ENCODE peak calls at places on chromosome 14, in ten cellular contexts. One of them, this sample, is unnamed.

GRCh38 chr14:92729632-92730358 is 18.6 kb downstream of the LGMN start:
- DNase-seq in stimulated activated CD8-positive, alpha-beta memory T cell treated with anti-CD3 and anti-CD28 coated beads, Interleukin-12 subunit alpha, Interleukin-12 subunit beta, amount 100 ng/mL, for 1 hour: no peak
- DNase-seq in hypothalamus: no peak
- DNase-seq in naive thymus-derived CD4-positive, alpha-beta T cell: no peak
- DNase-seq in heart right ventricle: no peak
- DNase-seq in astrocyte of the spinal cord: peak; percentile 90
- DNase-seq in AG10803: peak; percentile 78
- DNase-seq in iris pigment epithelial cell: peak; percentile 97
- DNase-seq in activated T-helper 1 cell treated with Interleukin-2 at 50 U/mL for 16 hours: no peak
- DNase-seq in lower leg skin: no peak
- DNase-seq in this sample: no peak

GRCh38 chr14:37048666-37049071 is 123.7 kb downstream of the SLC25A21 start:
- DNase-seq in heart right ventricle: no peak
- DNase-seq in activated T-helper 1 cell treated with Interleukin-2 at 50 U/mL for 16 hours: no peak
- DNase-seq in AG10803: no peak
- DNase-seq in lower leg skin: no peak
- DNase-seq in iris pigment epithelial cell: peak; percentile 43
- DNase-seq in hypothalamus: no peak
- DNase-seq in astrocyte of the spinal cord: peak; percentile 50
- DNase-seq in naive thymus-derived CD4-positive, alpha-beta T cell: no peak
- DNase-seq in stimulated activated CD8-positive, alpha-beta memory T cell treated with anti-CD3 and anti-CD28 coated beads, Interleukin-12 subunit alpha, Interleukin-12 subunit beta, amount 100 ng/mL, for 1 hour: no peak
- DNase-seq in this sample: no peak

GRCh38 chr14:77124345-77125274 is 17.0 kb downstream of the ZDHHC22 start:
- DNase-seq in iris pigment epithelial cell: peak; percentile 32
- DNase-seq in lower leg skin: no peak
- DNase-seq in stimulated activated CD8-positive, alpha-beta memory T cell treated with anti-CD3 and anti-CD28 coated beads, Interleukin-12 subunit alpha, Interleukin-12 subunit beta, amount 100 ng/mL, for 1 hour: peak; percentile 20
- DNase-seq in heart right ventricle: peak; percentile 63
- DNase-seq in hypothalamus: peak; percentile 56
- DNase-seq in astrocyte of the spinal cord: peak; percentile 30
- DNase-seq in naive thymus-derived CD4-positive, alpha-beta T cell: peak; percentile 50
- DNase-seq in AG10803: no peak
- DNase-seq in activated T-helper 1 cell treated with Interleukin-2 at 50 U/mL for 16 hours: peak; percentile 72
- DNase-seq in this sample: peak; percentile 82

GRCh38 chr14:35631071-35631805 is 97.3 kb downstream of the INSM2 start:
- DNase-seq in naive thymus-derived CD4-positive, alpha-beta T cell: no peak
- DNase-seq in AG10803: no peak
- DNase-seq in iris pigment epithelial cell: peak; percentile 62
- DNase-seq in hypothalamus: no peak
- DNase-seq in stimulated activated CD8-positive, alpha-beta memory T cell treated with anti-CD3 and anti-CD28 coated beads, Interleukin-12 subunit alpha, Interleukin-12 subunit beta, amount 100 ng/mL, for 1 hour: no peak
- DNase-seq in activated T-helper 1 cell treated with Interleukin-2 at 50 U/mL for 16 hours: no peak
- DNase-seq in astrocyte of the spinal cord: no peak
- DNase-seq in heart right ventricle: no peak
- DNase-seq in lower leg skin: no peak
- DNase-seq in this sample: no peak

GRCh38 chr14:23572841-23573240 is 5.2 kb upstream of the AP1G2 start:
- DNase-seq in iris pigment epithelial cell: no peak
- DNase-seq in heart right ventricle: no peak
- DNase-seq in hypothalamus: no peak
- DNase-seq in astrocyte of the spinal cord: no peak
- DNase-seq in AG10803: no peak
- DNase-seq in lower leg skin: peak; percentile 76
- DNase-seq in stimulated activated CD8-positive, alpha-beta memory T cell treated with anti-CD3 and anti-CD28 coated beads, Interleukin-12 subunit alpha, Interleukin-12 subunit beta, amount 100 ng/mL, for 1 hour: no peak
- DNase-seq in naive thymus-derived CD4-positive, alpha-beta T cell: no peak
- DNase-seq in activated T-helper 1 cell treated with Interleukin-2 at 50 U/mL for 16 hours: no peak
- DNase-seq in this sample: no peak

GRCh38 chr14:37709419-37710195 is 114.2 kb downstream of the TTC6 start:
- DNase-seq in iris pigment epithelial cell: peak; percentile 41
- DNase-seq in hypothalamus: no peak
- DNase-seq in astrocyte of the spinal cord: peak; percentile 39
- DNase-seq in stimulated activated CD8-positive, alpha-beta memory T cell treated with anti-CD3 and anti-CD28 coated beads, Interleukin-12 subunit alpha, Interleukin-12 subunit beta, amount 100 ng/mL, for 1 hour: no peak
- DNase-seq in naive thymus-derived CD4-positive, alpha-beta T cell: no peak
- DNase-seq in AG10803: peak; percentile 28
- DNase-seq in heart right ventricle: no peak
- DNase-seq in lower leg skin: no peak
- DNase-seq in activated T-helper 1 cell treated with Interleukin-2 at 50 U/mL for 16 hours: no peak
- DNase-seq in this sample: no peak

GRCh38 chr14:24379907-24380746 is 12.1 kb downstream of the NFATC4 start:
- DNase-seq in activated T-helper 1 cell treated with Interleukin-2 at 50 U/mL for 16 hours: no peak
- DNase-seq in hypothalamus: no peak
- DNase-seq in astrocyte of the spinal cord: no peak
- DNase-seq in heart right ventricle: no peak
- DNase-seq in iris pigment epithelial cell: no peak
- DNase-seq in naive thymus-derived CD4-positive, alpha-beta T cell: no peak
- DNase-seq in stimulated activated CD8-positive, alpha-beta memory T cell treated with anti-CD3 and anti-CD28 coated beads, Interleukin-12 subunit alpha, Interleukin-12 subunit beta, amount 100 ng/mL, for 1 hour: no peak
- DNase-seq in lower leg skin: peak; percentile 81
- DNase-seq in AG10803: no peak
- DNase-seq in this sample: no peak

GRCh38 chr14:75811862-75812505 is 150.9 kb downstream of the TTLL5 start:
- DNase-seq in naive thymus-derived CD4-positive, alpha-beta T cell: no peak
- DNase-seq in stimulated activated CD8-positive, alpha-beta memory T cell treated with anti-CD3 and anti-CD28 coated beads, Interleukin-12 subunit alpha, Interleukin-12 subunit beta, amount 100 ng/mL, for 1 hour: no peak
- DNase-seq in lower leg skin: no peak
- DNase-seq in activated T-helper 1 cell treated with Interleukin-2 at 50 U/mL for 16 hours: no peak
- DNase-seq in heart right ventricle: no peak
- DNase-seq in hypothalamus: no peak
- DNase-seq in AG10803: peak; percentile 54
- DNase-seq in astrocyte of the spinal cord: no peak
- DNase-seq in iris pigment epithelial cell: peak; percentile 31
- DNase-seq in this sample: no peak

GRCh38 chr14:61520546-61520945 is 174.8 kb upstream of the HIF1A start:
- DNase-seq in astrocyte of the spinal cord: no peak
- DNase-seq in AG10803: peak; percentile 85
- DNase-seq in lower leg skin: no peak
- DNase-seq in naive thymus-derived CD4-positive, alpha-beta T cell: no peak
- DNase-seq in stimulated activated CD8-positive, alpha-beta memory T cell treated with anti-CD3 and anti-CD28 coated beads, Interleukin-12 subunit alpha, Interleukin-12 subunit beta, amount 100 ng/mL, for 1 hour: no peak
- DNase-seq in activated T-helper 1 cell treated with Interleukin-2 at 50 U/mL for 16 hours: no peak
- DNase-seq in heart right ventricle: no peak
- DNase-seq in iris pigment epithelial cell: no peak
- DNase-seq in hypothalamus: no peak
- DNase-seq in this sample: no peak

GRCh38 chr14:50785506-50786063 is 45.4 kb downstream of the NIN start:
- DNase-seq in activated T-helper 1 cell treated with Interleukin-2 at 50 U/mL for 16 hours: no peak
- DNase-seq in AG10803: no peak
- DNase-seq in naive thymus-derived CD4-positive, alpha-beta T cell: peak; percentile 22
- DNase-seq in heart right ventricle: no peak
- DNase-seq in iris pigment epithelial cell: no peak
- DNase-seq in lower leg skin: no peak
- DNase-seq in hypothalamus: no peak
- DNase-seq in stimulated activated CD8-positive, alpha-beta memory T cell treated with anti-CD3 and anti-CD28 coated beads, Interleukin-12 subunit alpha, Interleukin-12 subunit beta, amount 100 ng/mL, for 1 hour: no peak
- DNase-seq in astrocyte of the spinal cord: no peak
- DNase-seq in this sample: peak; percentile 27

GRCh38 chr14:56094063-56094462 is 24.1 kb upstream of the PELI2 start:
- DNase-seq in naive thymus-derived CD4-positive, alpha-beta T cell: no peak
- DNase-seq in hypothalamus: no peak
- DNase-seq in lower leg skin: no peak
- DNase-seq in AG10803: no peak
- DNase-seq in iris pigment epithelial cell: no peak
- DNase-seq in stimulated activated CD8-positive, alpha-beta memory T cell treated with anti-CD3 and anti-CD28 coated beads, Interleukin-12 subunit alpha, Interleukin-12 subunit beta, amount 100 ng/mL, for 1 hour: no peak
- DNase-seq in activated T-helper 1 cell treated with Interleukin-2 at 50 U/mL for 16 hours: no peak
- DNase-seq in astrocyte of the spinal cord: no peak
- DNase-seq in heart right ventricle: no peak
- DNase-seq in this sample: no peak

GRCh38 chr14:105502446-105503295 is 11.6 kb downstream of the TEDC1 start:
- DNase-seq in activated T-helper 1 cell treated with Interleukin-2 at 50 U/mL for 16 hours: no peak
- DNase-seq in naive thymus-derived CD4-positive, alpha-beta T cell: no peak
- DNase-seq in stimulated activated CD8-positive, alpha-beta memory T cell treated with anti-CD3 and anti-CD28 coated beads, Interleukin-12 subunit alpha, Interleukin-12 subunit beta, amount 100 ng/mL, for 1 hour: no peak
- DNase-seq in lower leg skin: no peak
- DNase-seq in heart right ventricle: no peak
- DNase-seq in iris pigment epithelial cell: no peak
- DNase-seq in AG10803: no peak
- DNase-seq in astrocyte of the spinal cord: no peak
- DNase-seq in hypothalamus: no peak
- DNase-seq in this sample: no peak

GRCh38 chr14:63091394-63091996 is 46.2 kb upstream of the KCNH5 start:
- DNase-seq in iris pigment epithelial cell: no peak
- DNase-seq in stimulated activated CD8-positive, alpha-beta memory T cell treated with anti-CD3 and anti-CD28 coated beads, Interleukin-12 subunit alpha, Interleukin-12 subunit beta, amount 100 ng/mL, for 1 hour: no peak
- DNase-seq in astrocyte of the spinal cord: no peak
- DNase-seq in heart right ventricle: no peak
- DNase-seq in lower leg skin: no peak
- DNase-seq in AG10803: no peak
- DNase-seq in hypothalamus: no peak
- DNase-seq in activated T-helper 1 cell treated with Interleukin-2 at 50 U/mL for 16 hours: no peak
- DNase-seq in naive thymus-derived CD4-positive, alpha-beta T cell: no peak
- DNase-seq in this sample: no peak

GRCh38 chr14:104247336-104248202 is 109.2 kb downstream of the KIF26A start:
- DNase-seq in heart right ventricle: peak; percentile 6
- DNase-seq in naive thymus-derived CD4-positive, alpha-beta T cell: no peak
- DNase-seq in activated T-helper 1 cell treated with Interleukin-2 at 50 U/mL for 16 hours: no peak
- DNase-seq in astrocyte of the spinal cord: no peak
- DNase-seq in hypothalamus: no peak
- DNase-seq in AG10803: no peak
- DNase-seq in stimulated activated CD8-positive, alpha-beta memory T cell treated with anti-CD3 and anti-CD28 coated beads, Interleukin-12 subunit alpha, Interleukin-12 subunit beta, amount 100 ng/mL, for 1 hour: no peak
- DNase-seq in lower leg skin: peak; percentile 77
- DNase-seq in iris pigment epithelial cell: no peak
- DNase-seq in this sample: no peak

GRCh38 chr14:100587763-100588411 is 670 bp upstream of the BEGAIN start:
- DNase-seq in hypothalamus: no peak
- DNase-seq in activated T-helper 1 cell treated with Interleukin-2 at 50 U/mL for 16 hours: no peak
- DNase-seq in iris pigment epithelial cell: no peak
- DNase-seq in lower leg skin: peak; percentile 82
- DNase-seq in heart right ventricle: no peak
- DNase-seq in AG10803: no peak
- DNase-seq in astrocyte of the spinal cord: no peak
- DNase-seq in stimulated activated CD8-positive, alpha-beta memory T cell treated with anti-CD3 and anti-CD28 coated beads, Interleukin-12 subunit alpha, Interleukin-12 subunit beta, amount 100 ng/mL, for 1 hour: no peak
- DNase-seq in naive thymus-derived CD4-positive, alpha-beta T cell: no peak
- DNase-seq in this sample: peak; percentile 20

GRCh38 chr14:27528328-27528727 is 930.5 kb upstream of the NOVA1 start:
- DNase-seq in AG10803: peak; percentile 3
- DNase-seq in hypothalamus: no peak
- DNase-seq in lower leg skin: no peak
- DNase-seq in naive thymus-derived CD4-positive, alpha-beta T cell: no peak
- DNase-seq in heart right ventricle: no peak
- DNase-seq in astrocyte of the spinal cord: peak; percentile 30
- DNase-seq in iris pigment epithelial cell: peak; percentile 19
- DNase-seq in activated T-helper 1 cell treated with Interleukin-2 at 50 U/mL for 16 hours: no peak
- DNase-seq in stimulated activated CD8-positive, alpha-beta memory T cell treated with anti-CD3 and anti-CD28 coated beads, Interleukin-12 subunit alpha, Interleukin-12 subunit beta, amount 100 ng/mL, for 1 hour: no peak
- DNase-seq in this sample: no peak

GRCh38 chr14:28059254-28059653 is 707.3 kb upstream of the FOXG1 start:
- DNase-seq in naive thymus-derived CD4-positive, alpha-beta T cell: no peak
- DNase-seq in hypothalamus: no peak
- DNase-seq in lower leg skin: no peak
- DNase-seq in astrocyte of the spinal cord: no peak
- DNase-seq in heart right ventricle: no peak
- DNase-seq in activated T-helper 1 cell treated with Interleukin-2 at 50 U/mL for 16 hours: no peak
- DNase-seq in iris pigment epithelial cell: no peak
- DNase-seq in AG10803: no peak
- DNase-seq in stimulated activated CD8-positive, alpha-beta memory T cell treated with anti-CD3 and anti-CD28 coated beads, Interleukin-12 subunit alpha, Interleukin-12 subunit beta, amount 100 ng/mL, for 1 hour: no peak
- DNase-seq in this sample: no peak

GRCh38 chr14:69693823-69694729 is 72.9 kb upstream of the SRSF5 start:
- DNase-seq in hypothalamus: no peak
- DNase-seq in iris pigment epithelial cell: peak; percentile 39
- DNase-seq in heart right ventricle: no peak
- DNase-seq in AG10803: no peak
- DNase-seq in astrocyte of the spinal cord: no peak
- DNase-seq in lower leg skin: no peak
- DNase-seq in naive thymus-derived CD4-positive, alpha-beta T cell: no peak
- DNase-seq in stimulated activated CD8-positive, alpha-beta memory T cell treated with anti-CD3 and anti-CD28 coated beads, Interleukin-12 subunit alpha, Interleukin-12 subunit beta, amount 100 ng/mL, for 1 hour: no peak
- DNase-seq in activated T-helper 1 cell treated with Interleukin-2 at 50 U/mL for 16 hours: no peak
- DNase-seq in this sample: no peak

GRCh38 chr14:31994391-31995033 is 82.6 kb upstream of the ARHGAP5 start:
- DNase-seq in lower leg skin: no peak
- DNase-seq in naive thymus-derived CD4-positive, alpha-beta T cell: no peak
- DNase-seq in AG10803: no peak
- DNase-seq in heart right ventricle: no peak
- DNase-seq in stimulated activated CD8-positive, alpha-beta memory T cell treated with anti-CD3 and anti-CD28 coated beads, Interleukin-12 subunit alpha, Interleukin-12 subunit beta, amount 100 ng/mL, for 1 hour: no peak
- DNase-seq in activated T-helper 1 cell treated with Interleukin-2 at 50 U/mL for 16 hours: no peak
- DNase-seq in iris pigment epithelial cell: peak; percentile 28
- DNase-seq in hypothalamus: no peak
- DNase-seq in astrocyte of the spinal cord: peak; percentile 37
- DNase-seq in this sample: no peak

GRCh38 chr14:99779751-99780150 is 13.5 kb upstream of the EML1 start:
- DNase-seq in naive thymus-derived CD4-positive, alpha-beta T cell: no peak
- DNase-seq in astrocyte of the spinal cord: peak; percentile 61
- DNase-seq in hypothalamus: no peak
- DNase-seq in stimulated activated CD8-positive, alpha-beta memory T cell treated with anti-CD3 and anti-CD28 coated beads, Interleukin-12 subunit alpha, Interleukin-12 subunit beta, amount 100 ng/mL, for 1 hour: no peak
- DNase-seq in activated T-helper 1 cell treated with Interleukin-2 at 50 U/mL for 16 hours: no peak
- DNase-seq in iris pigment epithelial cell: peak; percentile 75
- DNase-seq in heart right ventricle: no peak
- DNase-seq in AG10803: peak; percentile 44
- DNase-seq in lower leg skin: no peak
- DNase-seq in this sample: no peak

GRCh38 chr14:63881926-63882325 is 29.1 kb downstream of the SYNE2 start:
- DNase-seq in AG10803: no peak
- DNase-seq in lower leg skin: no peak
- DNase-seq in naive thymus-derived CD4-positive, alpha-beta T cell: no peak
- DNase-seq in iris pigment epithelial cell: no peak
- DNase-seq in astrocyte of the spinal cord: no peak
- DNase-seq in heart right ventricle: no peak
- DNase-seq in activated T-helper 1 cell treated with Interleukin-2 at 50 U/mL for 16 hours: no peak
- DNase-seq in stimulated activated CD8-positive, alpha-beta memory T cell treated with anti-CD3 and anti-CD28 coated beads, Interleukin-12 subunit alpha, Interleukin-12 subunit beta, amount 100 ng/mL, for 1 hour: no peak
- DNase-seq in hypothalamus: no peak
- DNase-seq in this sample: no peak

GRCh38 chr14:101284711-101285110 is 276.6 kb upstream of the DIO3 start:
- DNase-seq in AG10803: no peak
- DNase-seq in naive thymus-derived CD4-positive, alpha-beta T cell: no peak
- DNase-seq in lower leg skin: no peak
- DNase-seq in heart right ventricle: no peak
- DNase-seq in iris pigment epithelial cell: no peak
- DNase-seq in stimulated activated CD8-positive, alpha-beta memory T cell treated with anti-CD3 and anti-CD28 coated beads, Interleukin-12 subunit alpha, Interleukin-12 subunit beta, amount 100 ng/mL, for 1 hour: no peak
- DNase-seq in hypothalamus: no peak
- DNase-seq in astrocyte of the spinal cord: no peak
- DNase-seq in activated T-helper 1 cell treated with Interleukin-2 at 50 U/mL for 16 hours: no peak
- DNase-seq in this sample: no peak

GRCh38 chr14:67562776-67563150 is 29.7 kb downstream of the PLEKHH1 start:
- DNase-seq in lower leg skin: no peak
- DNase-seq in hypothalamus: no peak
- DNase-seq in AG10803: no peak
- DNase-seq in iris pigment epithelial cell: no peak
- DNase-seq in astrocyte of the spinal cord: no peak
- DNase-seq in stimulated activated CD8-positive, alpha-beta memory T cell treated with anti-CD3 and anti-CD28 coated beads, Interleukin-12 subunit alpha, Interleukin-12 subunit beta, amount 100 ng/mL, for 1 hour: no peak
- DNase-seq in naive thymus-derived CD4-positive, alpha-beta T cell: no peak
- DNase-seq in activated T-helper 1 cell treated with Interleukin-2 at 50 U/mL for 16 hours: no peak
- DNase-seq in heart right ventricle: no peak
- DNase-seq in this sample: no peak

GRCh38 chr14:87944987-87945604 is 47.9 kb downstream of the GALC start:
- DNase-seq in AG10803: peak; percentile 66
- DNase-seq in heart right ventricle: no peak
- DNase-seq in hypothalamus: no peak
- DNase-seq in stimulated activated CD8-positive, alpha-beta memory T cell treated with anti-CD3 and anti-CD28 coated beads, Interleukin-12 subunit alpha, Interleukin-12 subunit beta, amount 100 ng/mL, for 1 hour: no peak
- DNase-seq in activated T-helper 1 cell treated with Interleukin-2 at 50 U/mL for 16 hours: no peak
- DNase-seq in iris pigment epithelial cell: peak; percentile 60
- DNase-seq in lower leg skin: no peak
- DNase-seq in astrocyte of the spinal cord: peak; percentile 64
- DNase-seq in naive thymus-derived CD4-positive, alpha-beta T cell: peak; percentile 28
- DNase-seq in this sample: no peak

GRCh38 chr14:104700747-104701215 is 11.4 kb downstream of the INF2 start:
- DNase-seq in activated T-helper 1 cell treated with Interleukin-2 at 50 U/mL for 16 hours: no peak
- DNase-seq in AG10803: no peak
- DNase-seq in heart right ventricle: no peak
- DNase-seq in iris pigment epithelial cell: no peak
- DNase-seq in hypothalamus: no peak
- DNase-seq in naive thymus-derived CD4-positive, alpha-beta T cell: no peak
- DNase-seq in stimulated activated CD8-positive, alpha-beta memory T cell treated with anti-CD3 and anti-CD28 coated beads, Interleukin-12 subunit alpha, Interleukin-12 subunit beta, amount 100 ng/mL, for 1 hour: no peak
- DNase-seq in astrocyte of the spinal cord: no peak
- DNase-seq in lower leg skin: no peak
- DNase-seq in this sample: no peak

GRCh38 chr14:75726326-75726725 is 65.3 kb downstream of the TTLL5 start:
- DNase-seq in AG10803: no peak
- DNase-seq in stimulated activated CD8-positive, alpha-beta memory T cell treated with anti-CD3 and anti-CD28 coated beads, Interleukin-12 subunit alpha, Interleukin-12 subunit beta, amount 100 ng/mL, for 1 hour: no peak
- DNase-seq in iris pigment epithelial cell: no peak
- DNase-seq in lower leg skin: no peak
- DNase-seq in astrocyte of the spinal cord: no peak
- DNase-seq in hypothalamus: no peak
- DNase-seq in naive thymus-derived CD4-positive, alpha-beta T cell: no peak
- DNase-seq in activated T-helper 1 cell treated with Interleukin-2 at 50 U/mL for 16 hours: no peak
- DNase-seq in heart right ventricle: no peak
- DNase-seq in this sample: no peak

GRCh38 chr14:51442513-51443175 is 202.6 kb downstream of the TMX1 start:
- DNase-seq in hypothalamus: no peak
- DNase-seq in astrocyte of the spinal cord: peak; percentile 97
- DNase-seq in lower leg skin: no peak
- DNase-seq in iris pigment epithelial cell: peak; percentile 99
- DNase-seq in heart right ventricle: no peak
- DNase-seq in stimulated activated CD8-positive, alpha-beta memory T cell treated with anti-CD3 and anti-CD28 coated beads, Interleukin-12 subunit alpha, Interleukin-12 subunit beta, amount 100 ng/mL, for 1 hour: no peak
- DNase-seq in activated T-helper 1 cell treated with Interleukin-2 at 50 U/mL for 16 hours: no peak
- DNase-seq in AG10803: peak; percentile 98
- DNase-seq in naive thymus-derived CD4-positive, alpha-beta T cell: no peak
- DNase-seq in this sample: no peak

GRCh38 chr14:105099778-105100177 is 34.5 kb upstream of the GPR132 start:
- DNase-seq in activated T-helper 1 cell treated with Interleukin-2 at 50 U/mL for 16 hours: no peak
- DNase-seq in heart right ventricle: no peak
- DNase-seq in astrocyte of the spinal cord: no peak
- DNase-seq in iris pigment epithelial cell: no peak
- DNase-seq in stimulated activated CD8-positive, alpha-beta memory T cell treated with anti-CD3 and anti-CD28 coated beads, Interleukin-12 subunit alpha, Interleukin-12 subunit beta, amount 100 ng/mL, for 1 hour: no peak
- DNase-seq in hypothalamus: no peak
- DNase-seq in AG10803: no peak
- DNase-seq in lower leg skin: no peak
- DNase-seq in naive thymus-derived CD4-positive, alpha-beta T cell: no peak
- DNase-seq in this sample: no peak